ENCODE peak calls at places on chromosome 21, in seven cellular contexts. One of them, this sample, is unnamed.

GRCh38 chr21:29350246-29350779 is 51.6 kb downstream of the BACH1 start:
- DNase-seq in ureter: no peak
- DNase-seq in cardiac septum: no peak
- DNase-seq in NCI-H1092: no peak
- DNase-seq in neural progenitor cell: no peak
- DNase-seq in naive thymus-derived CD4-positive, alpha-beta T cell: no peak
- DNase-seq in lower leg skin: no peak
- DNase-seq in this sample: no peak

GRCh38 chr21:36749935-36750578 is 51.1 kb downstream of the SIM2 start:
- DNase-seq in cardiac septum: no peak
- DNase-seq in NCI-H1092: no peak
- DNase-seq in lower leg skin: no peak
- DNase-seq in ureter: no peak
- DNase-seq in naive thymus-derived CD4-positive, alpha-beta T cell: no peak
- DNase-seq in neural progenitor cell: peak; percentile 96
- DNase-seq in this sample: no peak

GRCh38 chr21:35138665-35139381 is 89.7 kb upstream of the RUNX1 start:
- DNase-seq in lower leg skin: no peak
- DNase-seq in cardiac septum: no peak
- DNase-seq in neural progenitor cell: no peak
- DNase-seq in ureter: no peak
- DNase-seq in NCI-H1092: no peak
- DNase-seq in naive thymus-derived CD4-positive, alpha-beta T cell: peak; percentile 31
- DNase-seq in this sample: no peak

GRCh38 chr21:35573472-35574389 is 486.6 kb downstream of the SETD4 start:
- DNase-seq in cardiac septum: no peak
- DNase-seq in neural progenitor cell: no peak
- DNase-seq in ureter: no peak
- DNase-seq in naive thymus-derived CD4-positive, alpha-beta T cell: no peak
- DNase-seq in lower leg skin: no peak
- DNase-seq in NCI-H1092: no peak
- DNase-seq in this sample: no peak

GRCh38 chr21:15728046-15728445 is 1.7 kb upstream of the USP25 start:
- DNase-seq in cardiac septum: no peak
- DNase-seq in naive thymus-derived CD4-positive, alpha-beta T cell: no peak
- DNase-seq in neural progenitor cell: no peak
- DNase-seq in lower leg skin: no peak
- DNase-seq in ureter: no peak
- DNase-seq in NCI-H1092: no peak
- DNase-seq in this sample: no peak

GRCh38 chr21:37006243-37006520 is 320 bp upstream of the RIPPLY3 start:
- DNase-seq in neural progenitor cell: no peak
- DNase-seq in naive thymus-derived CD4-positive, alpha-beta T cell: no peak
- DNase-seq in cardiac septum: no peak
- DNase-seq in lower leg skin: no peak
- DNase-seq in ureter: no peak
- DNase-seq in NCI-H1092: no peak
- DNase-seq in this sample: peak; percentile 44

GRCh38 chr21:31335957-31336738 is 7.9 kb downstream of the TIAM1 start:
- DNase-seq in neural progenitor cell: no peak
- DNase-seq in naive thymus-derived CD4-positive, alpha-beta T cell: no peak
- DNase-seq in lower leg skin: no peak
- DNase-seq in NCI-H1092: no peak
- DNase-seq in cardiac septum: no peak
- DNase-seq in ureter: no peak
- DNase-seq in this sample: no peak

GRCh38 chr21:21813295-21813694 is 815.1 kb downstream of the NCAM2 start:
- DNase-seq in naive thymus-derived CD4-positive, alpha-beta T cell: no peak
- DNase-seq in neural progenitor cell: no peak
- DNase-seq in cardiac septum: no peak
- DNase-seq in NCI-H1092: no peak
- DNase-seq in ureter: no peak
- DNase-seq in lower leg skin: no peak
- DNase-seq in this sample: no peak

GRCh38 chr21:44947111-44947929 is 7.5 kb downstream of the SLX9 start:
- DNase-seq in NCI-H1092: no peak
- DNase-seq in lower leg skin: no peak
- DNase-seq in neural progenitor cell: no peak
- DNase-seq in cardiac septum: peak; percentile 76
- DNase-seq in naive thymus-derived CD4-positive, alpha-beta T cell: no peak
- DNase-seq in ureter: no peak
- DNase-seq in this sample: no peak

GRCh38 chr21:36696640-36697472 is 2.1 kb upstream of the SIM2 start:
- DNase-seq in cardiac septum: no peak
- DNase-seq in ureter: no peak
- DNase-seq in naive thymus-derived CD4-positive, alpha-beta T cell: no peak
- DNase-seq in neural progenitor cell: peak; percentile 58
- DNase-seq in NCI-H1092: no peak
- DNase-seq in lower leg skin: no peak
- DNase-seq in this sample: no peak

GRCh38 chr21:40143822-40144525 is 276.7 kb downstream of the PCP4 start:
- DNase-seq in cardiac septum: no peak
- DNase-seq in neural progenitor cell: peak; percentile 77
- DNase-seq in NCI-H1092: peak; percentile 67
- DNase-seq in ureter: peak; percentile 57
- DNase-seq in lower leg skin: no peak
- DNase-seq in naive thymus-derived CD4-positive, alpha-beta T cell: no peak
- DNase-seq in this sample: peak; percentile 50

GRCh38 chr21:42533306-42533962 is 19.8 kb downstream of the SLC37A1 start:
- DNase-seq in ureter: no peak
- DNase-seq in NCI-H1092: no peak
- DNase-seq in lower leg skin: no peak
- DNase-seq in neural progenitor cell: no peak
- DNase-seq in naive thymus-derived CD4-positive, alpha-beta T cell: no peak
- DNase-seq in cardiac septum: peak; percentile 58
- DNase-seq in this sample: peak; percentile 30

GRCh38 chr21:42375141-42375905 is 9.0 kb upstream of the TFF1 start:
- DNase-seq in cardiac septum: no peak
- DNase-seq in naive thymus-derived CD4-positive, alpha-beta T cell: no peak
- DNase-seq in lower leg skin: no peak
- DNase-seq in NCI-H1092: peak; percentile 57
- DNase-seq in ureter: no peak
- DNase-seq in neural progenitor cell: peak; percentile 21
- DNase-seq in this sample: no peak

GRCh38 chr21:36150192-36150711 is 6.4 kb upstream of the DOP1B start:
- DNase-seq in naive thymus-derived CD4-positive, alpha-beta T cell: no peak
- DNase-seq in lower leg skin: no peak
- DNase-seq in ureter: no peak
- DNase-seq in neural progenitor cell: no peak
- DNase-seq in cardiac septum: no peak
- DNase-seq in NCI-H1092: no peak
- DNase-seq in this sample: no peak

GRCh38 chr21:36126166-36126565 is 8.7 kb upstream of the CBR3 start:
- DNase-seq in lower leg skin: no peak
- DNase-seq in cardiac septum: no peak
- DNase-seq in naive thymus-derived CD4-positive, alpha-beta T cell: no peak
- DNase-seq in NCI-H1092: no peak
- DNase-seq in ureter: no peak
- DNase-seq in neural progenitor cell: no peak
- DNase-seq in this sample: peak; percentile 33

GRCh38 chr21:43278766-43279577 is 110.2 kb downstream of the CRYAA start:
- DNase-seq in naive thymus-derived CD4-positive, alpha-beta T cell: no peak
- DNase-seq in ureter: no peak
- DNase-seq in NCI-H1092: no peak
- DNase-seq in lower leg skin: no peak
- DNase-seq in cardiac septum: peak; percentile 59
- DNase-seq in neural progenitor cell: no peak
- DNase-seq in this sample: no peak

GRCh38 chr21:34020005-34020847 is 53.2 kb upstream of the MRPS6 start:
- DNase-seq in NCI-H1092: no peak
- DNase-seq in neural progenitor cell: no peak
- DNase-seq in naive thymus-derived CD4-positive, alpha-beta T cell: no peak
- DNase-seq in ureter: no peak
- DNase-seq in cardiac septum: no peak
- DNase-seq in lower leg skin: no peak
- DNase-seq in this sample: no peak

This sample was measured in left lobe of liver.